ENCODE peak calls at places on chromosome X, in nine cellular contexts. T is kidney epithelial cell, F is cardiac muscle cell, V is body of pancreas, Z is ovary, S is GM23248, X is endodermal cell, E is mesenchymal stem cell, R is AG04449. L is an unnamed sample.

GRCh38 chrX:121169099-121170035 is 122.0 kb downstream of the GLUD2 start:
- DNase-seq in T (no peak), F (no peak), V (no peak), Z (no peak), S (no peak), X (no peak), E (no peak), R (no peak), L (no peak)

GRCh38 chrX:110847334-110847733 is 51.7 kb upstream of the CHRDL1 start:
- DNase-seq in T (no peak), F (peak; percentile 81), V (peak; percentile 25), Z (no peak), S (peak; percentile 55), X (peak; percentile 43), E (peak; percentile 61), R (no peak), L (peak; percentile 77)

GRCh38 chrX:125378205-125378604 is 58.5 kb downstream of the TEX13C start:
- DNase-seq in T (no peak), F (no peak), V (no peak), Z (no peak), S (no peak), X (no peak), E (peak; percentile 1), R (no peak), L (peak; percentile 9)

GRCh38 chrX:21974011-21974385 is 33.5 kb downstream of the SMS start:
- DNase-seq in T (no peak), F (no peak), V (peak; percentile 10), Z (no peak), S (no peak), X (no peak), E (no peak), R (no peak), L (no peak)

GRCh38 chrX:13029341-13029740 is 15.1 kb downstream of the FAM9C start:
- DNase-seq in T (no peak), F (no peak), V (peak; percentile 51), Z (peak; percentile 56), S (peak; percentile 48), X (peak; percentile 84), E (peak; percentile 41), R (no peak), L (peak; percentile 55)

GRCh38 chrX:121208563-121208962 is 161.2 kb downstream of the GLUD2 start:
- DNase-seq in T (no peak), F (no peak), V (no peak), Z (no peak), S (no peak), X (no peak), E (no peak), R (no peak), L (no peak)

GRCh38 chrX:40153335-40154221 is 55.8 kb upstream of the BCOR start:
- DNase-seq in T (no peak), F (peak; percentile 68), V (peak; percentile 60), Z (peak; percentile 74), S (peak; percentile 49), X (peak; percentile 83), E (peak; percentile 53), R (no peak), L (peak; percentile 70)

GRCh38 chrX:1463581-1464281 is 11.0 kb upstream of the ASMTL start:
- DNase-seq in T (no peak), F (no peak), V (no peak), Z (no peak), S (no peak), X (no peak), E (no peak), R (no peak), L (no peak)

GRCh38 chrX:135740683-135741149 is 27.3 kb downstream of the CT45A3 start:
- DNase-seq in T (no peak), F (no peak), V (peak; percentile 2), Z (no peak), S (peak; percentile 12), X (peak; percentile 70), E (no peak), R (no peak), L (peak; percentile 62)
- H3K4me3 ChIP-seq in T (no peak overlapping the region), F (no peak overlapping the region), V (no peak overlapping the region), Z (no peak overlapping the region), S (no peak overlapping the region), X (no peak overlapping the region), E (no peak overlapping the region), R (no peak overlapping the region), L (no peak overlapping the region)

GRCh38 chrX:10754445-10754844 is 134.1 kb upstream of the MID1 start:
- DNase-seq in T (no peak), F (no peak), V (no peak), Z (no peak), S (no peak), X (no peak), E (no peak), R (no peak), L (no peak)
- H3K4me3 ChIP-seq in T (no peak overlapping the region), F (no peak overlapping the region), V (no peak overlapping the region), Z (no peak overlapping the region), S (no peak overlapping the region), X (no peak overlapping the region), E (no peak overlapping the region), R (no peak overlapping the region), L (no peak overlapping the region)

GRCh38 chrX:151694661-151695582 is at the start of gene PRRG3:
- DNase-seq in T (no peak), F (peak; percentile 52), V (no peak), Z (no peak), S (no peak), X (peak; percentile 69), E (no peak), R (no peak), L (no peak)
- H3K4me3 ChIP-seq in T (no peak within 1 kb of the TSS), F (peak within 1 kb of the TSS; percentile 30), V (no peak within 1 kb of the TSS), Z (peak within 1 kb of the TSS; percentile 9), S (no peak within 1 kb of the TSS), X (peak within 1 kb of the TSS; percentile 74), E (no peak within 1 kb of the TSS), R (no peak within 1 kb of the TSS), L (no peak within 1 kb of the TSS)

DNA sequence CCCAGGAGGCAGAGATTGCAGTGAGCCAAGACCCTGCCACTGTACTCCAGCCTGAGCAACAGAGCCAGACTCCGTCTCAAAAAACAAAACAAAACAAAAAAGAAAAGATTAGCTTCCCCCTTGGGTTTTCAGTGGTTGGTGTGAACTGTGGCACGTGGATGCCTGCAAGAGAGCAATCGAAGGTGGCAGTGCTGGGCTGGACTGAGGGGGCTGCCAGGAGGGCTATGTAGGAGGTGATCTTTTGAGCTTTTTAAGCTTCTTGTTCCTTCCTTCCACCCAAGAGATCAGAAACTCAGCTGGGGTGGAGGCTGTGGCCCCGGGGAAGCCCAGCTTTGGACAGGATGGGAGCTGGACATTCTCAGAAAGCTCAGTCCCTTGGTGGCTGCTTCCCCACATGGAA is 49.6 kb downstream of the PRPS1 start:
- DNase-seq in T (no peak), F (no peak), V (no peak), Z (no peak), S (no peak), X (peak; percentile 42), E (peak; percentile 28), R (no peak), L (no peak)
- H3K4me3 ChIP-seq in T (no peak overlapping the region), F (no peak overlapping the region), V (no peak overlapping the region), Z (peak overlapping the region; percentile 63), S (no peak overlapping the region), X (no peak overlapping the region), E (no peak overlapping the region), R (no peak overlapping the region), L (no peak overlapping the region)

GRCh38 chrX:73817381-73818199 is 254.6 kb downstream of the CHIC1 start:
- DNase-seq in T (no peak), F (no peak), V (no peak), Z (no peak), S (peak; percentile 20), X (no peak), E (no peak), R (no peak), L (no peak)

GRCh38 chrX:73812256-73812655 is 249.3 kb downstream of the CHIC1 start:
- DNase-seq in T (no peak), F (no peak), V (no peak), Z (no peak), S (peak; percentile 38), X (no peak), E (no peak), R (no peak), L (no peak)
- H3K4me3 ChIP-seq in T (no peak overlapping the region), F (no peak overlapping the region), V (no peak overlapping the region), Z (no peak overlapping the region), S (no peak overlapping the region), X (no peak overlapping the region), E (no peak overlapping the region), R (no peak overlapping the region), L (no peak overlapping the region)

GRCh38 chrX:115616943-115617563 is 56.1 kb downstream of the PLS3 start:
- DNase-seq in T (peak; percentile 31), F (no peak), V (no peak), Z (no peak), S (peak; percentile 76), X (peak; percentile 58), E (peak; percentile 66), R (no peak), L (peak; percentile 76)
- H3K4me3 ChIP-seq in T (no peak overlapping the region), F (no peak overlapping the region), V (no peak overlapping the region), Z (no peak overlapping the region), S (peak overlapping the region; percentile 69), X (no peak overlapping the region), E (no peak overlapping the region), R (no peak overlapping the region), L (peak overlapping the region; percentile 9)